ENCODE peak calls at places on chromosomes 7 and 10, in eight cellular contexts. Z is retina; I is prostate gland; S is foreskin fibroblast; E is left ventricle myocardium inferior; W is A172; B is naive thymus-derived CD8-positive, alpha-beta T cell; V is choroid plexus epithelial cell. U is an unnamed sample.

GRCh38 chr7:50832744-50833143 is 50.0 kb upstream of the GRB10 start:
- DNase-seq in Z (no peak), I (no peak), S (peak; percentile 19), E (no peak), W (peak; percentile 94), B (no peak), V (peak; percentile 18), U (peak; percentile 55)

GRCh38 chr7:101519324-101520017 is 109.6 kb downstream of the MYL10 start:
- DNase-seq in Z (no peak), I (no peak), S (peak; percentile 96), E (no peak), W (no peak), B (no peak), V (peak; percentile 30), U (no peak)

GRCh38 chr10:5079836-5080235 is 14.4 kb upstream of the AKR1C3 start:
- DNase-seq in Z (no peak), I (no peak), S (no peak), E (no peak), W (no peak), B (no peak), V (no peak), U (no peak)

GRCh38 chr10:14569274-14570060 is 205.2 kb downstream of the FAM107B start:
- DNase-seq in Z (no peak), I (peak; percentile 70), S (no peak), E (no peak), W (no peak), B (peak; percentile 62), V (no peak), U (no peak)

GRCh38 chr7:73820013-73820412 is 10.8 kb upstream of the CLDN4 start:
- DNase-seq in Z (no peak), I (no peak), S (no peak), E (no peak), W (no peak), B (no peak), V (no peak), U (peak; percentile 16)

GRCh38 chr10:124744047-124744687 is at the start of gene FAM53B:
- DNase-seq in Z (peak; percentile 69), I (peak; percentile 80), S (peak; percentile 79), E (peak; percentile 89), W (peak; percentile 8), B (peak; percentile 86), V (peak; percentile 78), U (peak; percentile 84)

GRCh38 chr10:72087392-72087968 is 871 bp downstream of the SPOCK2 start:
- DNase-seq in Z (peak; percentile 59), I (no peak), S (no peak), E (no peak), W (no peak), B (peak; percentile 65), V (no peak), U (peak; percentile 46)

GRCh38 chr7:157347217-157347904 is 10.6 kb downstream of the DNAJB6 start:
- DNase-seq in Z (no peak), I (no peak), S (peak; percentile 40), E (peak; percentile 29), W (peak; percentile 88), B (no peak), V (peak; percentile 85), U (no peak)

GRCh38 chr7:47796347-47796746 is 151.9 kb downstream of the PKD1L1 start:
- DNase-seq in Z (no peak), I (no peak), S (no peak), E (no peak), W (no peak), B (no peak), V (no peak), U (no peak)

GRCh38 chr10:90378524-90379076 is 479.2 kb downstream of the HTR7 start:
- DNase-seq in Z (no peak), I (no peak), S (peak; percentile 25), E (no peak), W (no peak), B (no peak), V (peak; percentile 29), U (no peak)

GRCh38 chr7:107768263-107768662 is 24.3 kb downstream of the CBLL1 start:
- DNase-seq in Z (no peak), I (no peak), S (peak; percentile 2), E (no peak), W (no peak), B (no peak), V (no peak), U (no peak)

GRCh38 chr10:91758303-91759146 is 39.7 kb upstream of the TNKS2 start:
- DNase-seq in Z (peak; percentile 20), I (no peak), S (peak; percentile 30), E (no peak), W (peak; percentile 50), B (peak; percentile 68), V (peak; percentile 87), U (no peak)

GRCh38 chr10:3741688-3742461 is 43.1 kb downstream of the KLF6 start:
- DNase-seq in Z (no peak), I (no peak), S (no peak), E (no peak), W (no peak), B (no peak), V (no peak), U (no peak)

GRCh38 chr7:106260136-106260561 is 24.6 kb downstream of the NAMPT start:
- DNase-seq in Z (no peak), I (no peak), S (no peak), E (no peak), W (no peak), B (no peak), V (no peak), U (no peak)

GRCh38 chr10:71260622-71261325 is 48.4 kb downstream of the UNC5B start:
- DNase-seq in Z (peak; percentile 71), I (no peak), S (peak; percentile 93), E (peak; percentile 52), W (peak; percentile 80), B (no peak), V (peak; percentile 88), U (peak; percentile 96)

GRCh38 chr10:21733710-21734109 is 199.7 kb downstream of the MLLT10 start:
- DNase-seq in Z (no peak), I (no peak), S (no peak), E (no peak), W (no peak), B (no peak), V (peak; percentile 37), U (no peak)

GRCh38 chr10:52653510-52653909 is 119.1 kb downstream of the MBL2 start:
- DNase-seq in Z (no peak), I (no peak), S (no peak), E (peak; percentile 22), W (no peak), B (no peak), V (no peak), U (no peak)

GRCh38 chr10:102117391-102118159 is 2.6 kb downstream of the LDB1 start:
- DNase-seq in Z (peak; percentile 96), I (peak; percentile 82), S (peak; percentile 85), E (peak; percentile 86), W (peak; percentile 47), B (peak; percentile 73), V (peak; percentile 81), U (peak; percentile 88)

U was measured in islet precursor cell.